ENCODE peak calls at places on chromosomes 12 and 14, in four cellular contexts. B is GM12891; J is fibroblast of mammary gland; M is activated naive CD4-positive, alpha-beta T cell. I is an unnamed sample.
A peak's percentile ranks its signal among the peaks of the same experiment; 100 is the strongest.

GRCh38 chr12:97075583-97076268 is 168.7 kb downstream of the NEDD1 start:
- DNase-seq in M (no peak), B (no peak), J (no peak), I (no peak)

GRCh38 chr12:93591137-93591868 is 18.8 kb downstream of the SOCS2 start:
- DNase-seq in B (peak; percentile 25), J (peak; percentile 80), M (no peak), I (peak; percentile 65)

GRCh38 chr12:131137836-131138637 is 184.3 kb downstream of the ADGRD1 start:
- DNase-seq in M (no peak), J (peak; percentile 31), B (no peak), I (no peak)

GRCh38 chr12:45234134-45234865 is 18.4 kb downstream of the ANO6 start:
- DNase-seq in J (peak; percentile 98), B (no peak), M (no peak), I (peak; percentile 96)

GRCh38 chr12:18794000-18794399 is 56.1 kb downstream of the CAPZA3 start:
- DNase-seq in M (no peak), B (no peak), J (peak; percentile 6), I (no peak)

GRCh38 chr12:5197127-5197526 is 153.4 kb downstream of the KCNA5 start:
- DNase-seq in J (peak; percentile 1), M (no peak), B (no peak), I (no peak)

GRCh38 chr12:106950591-106950990 is 5.1 kb upstream of the TMEM263 start:
- DNase-seq in M (no peak), B (no peak), J (no peak), I (no peak)

GRCh38 chr14:30464481-30464880 is 94.5 kb upstream of the G2E3 start:
- DNase-seq in M (no peak), B (no peak), J (no peak), I (no peak)

GRCh38 chr14:105465209-105466031 is 9.2 kb upstream of the CRIP2 start:
- DNase-seq in J (no peak), M (no peak), B (no peak), I (no peak)

GRCh38 chr14:77007975-77008421 is 20.5 kb downstream of the IRF2BPL start:
- DNase-seq in M (no peak), B (no peak), J (no peak), I (no peak)

GRCh38 chr12:124487065-124487833 is 80.2 kb downstream of the NCOR2 start:
- DNase-seq in M (no peak), B (no peak), J (no peak), I (no peak)

GRCh38 chr12:90086281-90086680 is 377.6 kb upstream of the ATP2B1 start:
- DNase-seq in J (peak; percentile 64), M (no peak), B (no peak), I (no peak)

GRCh38 chr14:29895591-29896043 is 32.0 kb downstream of the PRKD1 start:
- DNase-seq in M (no peak), B (no peak), J (no peak), I (no peak)

GRCh38 chr14:76917158-76917596 is 91.0 kb downstream of the LRRC74A start:
- DNase-seq in J (peak; percentile 84), M (no peak), B (no peak), I (no peak)

GRCh38 chr12:94078138-94078723 is 70.1 kb upstream of the PLXNC1 start:
- DNase-seq in B (no peak), J (no peak), M (no peak), I (no peak)

GRCh38 chr12:109510196-109510595 is 32.8 kb downstream of the UBE3B start:
- DNase-seq in J (no peak), B (no peak), M (no peak), I (no peak)

GRCh38 chr12:68495666-68496065 is 115.0 kb upstream of the RAP1B start:
- DNase-seq in M (no peak), B (no peak), J (peak; percentile 55), I (peak; percentile 62)

GRCh38 chr14:100221419-100222218 is 17.3 kb upstream of the YY1 start:
- DNase-seq in B (no peak), J (peak; percentile 55), M (peak; percentile 13), I (peak; percentile 18)

GRCh38 chr12:115760231-115760630 is 517.3 kb downstream of the MED13L start:
- DNase-seq in B (no peak), M (no peak), J (no peak), I (no peak)

GRCh38 chr12:1544991-1545700 is 49.2 kb downstream of the FBXL14 start:
- DNase-seq in B (no peak), J (peak; percentile 66), M (no peak), I (no peak)

GRCh38 chr12:77151030-77151429 is 85.7 kb upstream of the E2F7 start:
- DNase-seq in M (no peak), J (no peak), B (no peak), I (no peak)

GRCh38 chr12:131132118-131132892 is 178.6 kb downstream of the ADGRD1 start:
- DNase-seq in J (peak; percentile 57), B (peak; percentile 89), M (peak; percentile 72), I (no peak)

GRCh38 chr14:103561381-103562134 is 899 bp downstream of the BAG5 start:
- DNase-seq in J (peak; percentile 62), B (peak; percentile 59), M (no peak), I (no peak)

GRCh38 chr12:58860788-58861240 is 59.5 kb downstream of the LRIG3 start:
- DNase-seq in M (no peak), J (no peak), B (no peak), I (no peak)

GRCh38 chr14:54893151-54893760 is 9.4 kb downstream of the GCH1 start:
- DNase-seq in J (peak; percentile 69), M (no peak), B (no peak), I (no peak)

GRCh38 chr12:124036117-124037109 is 63.4 kb downstream of the ZNF664 start:
- DNase-seq in J (peak; percentile 52), M (peak; percentile 10), B (peak; percentile 45), I (no peak)

GRCh38 chr14:55354500-55354899 is 57.1 kb downstream of the ATG14 start:
- DNase-seq in J (peak; percentile 59), B (no peak), M (no peak), I (no peak)

GRCh38 chr12:64931981-64932380 is 107.5 kb downstream of the TBC1D30 start:
- DNase-seq in J (no peak), M (no peak), B (no peak), I (no peak)

GRCh38 chr12:4562034-4562657 is at the start of gene DYRK4:
- DNase-seq in B (no peak), M (no peak), J (peak; percentile 76), I (peak; percentile 42)

GRCh38 chr12:127803545-127803944 is 463.4 kb upstream of the TMEM132C start:
- DNase-seq in J (no peak), M (no peak), B (no peak), I (no peak)

GRCh38 chr12:79250955-79251354 is 386.4 kb downstream of the SYT1 start:
- DNase-seq in B (no peak), J (no peak), M (no peak), I (no peak)

I was measured in skeletal muscle cell.